ENCODE peak calls at places on chromosomes 4 and X, in five cellular contexts. X is stimulated activated CD4-positive, alpha-beta T cell treated with anti-CD3 and anti-CD28 coated beads, Interleukin-2, amount 100 ng/mL, for 24 hours; Y is HCEC 1CT; T is activated CD8-positive, alpha-beta memory T cell treated with anti-CD3 and anti-CD28 coated beads for 4 hours; O is stimulated activated naive CD4-positive, alpha-beta T cell treated with Interleukin-2 at 50 U/mL for 16 hours. U is an unnamed sample.

GRCh38 chr4:156248921-156249320 is 295.3 kb upstream of the CTSO start:
- DNase-seq in X (no peak), Y (no peak), T (no peak), O (no peak), U (no peak)

GRCh38 chrX:1500701-1501624 is 36.0 kb downstream of the P2RY8 start:
- DNase-seq in X (no peak), Y (no peak), T (no peak), O (peak; percentile 6), U (peak; percentile 9)

GRCh38 chr4:1255151-1255550 is 6.2 kb upstream of the CTBP1 start:
- DNase-seq in X (no peak), Y (peak; percentile 10), T (no peak), O (no peak), U (no peak)

GRCh38 chrX:17655232-17656034 is 81.9 kb upstream of the SCML1 start:
- DNase-seq in X (peak; percentile 18), Y (no peak), T (no peak), O (no peak), U (no peak)

GRCh38 chr4:7275490-7276154 is 83.3 kb downstream of the SORCS2 start:
- DNase-seq in X (no peak), Y (no peak), T (no peak), O (no peak), U (no peak)

GRCh38 chrX:100289159-100289558 is 120.9 kb downstream of the PCDH19 start:
- DNase-seq in X (no peak), Y (no peak), T (no peak), O (no peak), U (no peak)

GRCh38 chr4:56465599-56466295 is 1.7 kb upstream of the SRP72 start:
- DNase-seq in X (no peak), Y (peak; percentile 30), T (no peak), O (no peak), U (no peak)

GRCh38 chrX:38170556-38170955 is 50.1 kb downstream of the SRPX start:
- DNase-seq in X (no peak), Y (no peak), T (no peak), O (no peak), U (no peak)

GRCh38 chr4:157185363-157185762 is 35.2 kb upstream of the GRIA2 start:
- DNase-seq in X (no peak), Y (no peak), T (no peak), O (no peak), U (no peak)

GRCh38 chrX:132034648-132035047 is 11.5 kb downstream of the STK26 start:
- DNase-seq in X (no peak), Y (no peak), T (no peak), O (no peak), U (no peak)

GRCh38 chrX:118272237-118272636 is 73.7 kb upstream of the WDR44 start:
- DNase-seq in X (no peak), Y (peak; percentile 6), T (no peak), O (no peak), U (peak; percentile 41)

GRCh38 chr4:3614731-3614980 is 82.4 kb upstream of the LRPAP1 start:
- DNase-seq in X (no peak), Y (no peak), T (no peak), O (no peak), U (no peak)

GRCh38 chr4:134645778-134646177 is 444.2 kb upstream of the PABPC4L start:
- DNase-seq in X (no peak), Y (no peak), T (no peak), O (no peak), U (no peak)

GRCh38 chr4:172155838-172156345 is 342.7 kb downstream of the GALNTL6 start:
- DNase-seq in X (no peak), Y (no peak), T (no peak), O (no peak), U (no peak)

GRCh38 chr4:71553605-71554004 is 214.8 kb downstream of the SLC4A4 start:
- DNase-seq in X (no peak), Y (peak; percentile 30), T (no peak), O (no peak), U (peak; percentile 50)

GRCh38 chr4:66572949-66573348 is 902.7 kb upstream of the EPHA5 start:
- DNase-seq in X (no peak), Y (peak; percentile 71), T (no peak), O (no peak), U (no peak)

GRCh38 chr4:11805837-11806236 is 377.1 kb upstream of the HS3ST1 start:
- DNase-seq in X (no peak), Y (peak; percentile 10), T (no peak), O (no peak), U (peak; percentile 71)

GRCh38 chrX:133645251-133645650 is 230.0 kb upstream of the GPC4 start:
- DNase-seq in X (no peak), Y (no peak), T (no peak), O (no peak), U (no peak)

GRCh38 chr4:107734120-107734519 is 14.1 kb upstream of the PAPSS1 start:
- DNase-seq in X (peak; percentile 12), Y (peak; percentile 7), T (no peak), O (no peak), U (peak; percentile 6)

GRCh38 chr4:134426821-134427220 is 225.2 kb upstream of the PABPC4L start:
- DNase-seq in X (no peak), Y (no peak), T (no peak), O (no peak), U (no peak)

GRCh38 chr4:170057851-170058250 is 31.7 kb upstream of the MFAP3L start:
- DNase-seq in X (no peak), Y (no peak), T (no peak), O (no peak), U (no peak)

GRCh38 chr4:25928956-25929336 is 14.9 kb downstream of the SMIM20 start:
- DNase-seq in X (no peak), Y (peak; percentile 29), T (no peak), O (no peak), U (no peak)

GRCh38 chr4:81452452-81453011 is 19.2 kb downstream of the RASGEF1B start:
- DNase-seq in X (no peak), Y (no peak), T (no peak), O (no peak), U (no peak)

GRCh38 chrX:147550217-147550616 is 361.5 kb upstream of the FMR1 start:
- DNase-seq in X (peak; percentile 1), Y (no peak), T (no peak), O (no peak), U (peak; percentile 73)

GRCh38 chr4:145069361-145069760 is 28.6 kb downstream of the ANAPC10 start:
- DNase-seq in X (no peak), Y (peak; percentile 54), T (no peak), O (no peak), U (no peak)

GRCh38 chr4:145404754-145405153 is 76.9 kb upstream of the SMAD1 start:
- DNase-seq in X (no peak), Y (no peak), T (no peak), O (no peak), U (no peak)

GRCh38 chr4:179125870-179126269 is 1683.6 kb upstream of the AGA start:
- DNase-seq in X (no peak), Y (no peak), T (no peak), O (no peak), U (no peak)

GRCh38 chrX:27890611-27891010 is 82.8 kb downstream of the MAGEB10 start:
- DNase-seq in X (no peak), Y (peak; percentile 4), T (no peak), O (no peak), U (no peak)

GRCh38 chr4:993111-994029 is at the start of gene SLC26A1:
- DNase-seq in X (no peak), Y (no peak), T (no peak), O (no peak), U (no peak)

GRCh38 chr4:78951862-78952472 is 12.7 kb upstream of the PAQR3 start:
- DNase-seq in X (peak; percentile 22), Y (peak; percentile 30), T (no peak), O (no peak), U (peak; percentile 72)

GRCh38 chrX:33434256-33435092 is 223.1 kb upstream of the DMD start:
- DNase-seq in X (peak; percentile 41), Y (peak; percentile 0), T (no peak), O (no peak), U (peak; percentile 79)

GRCh38 chr4:17316566-17316965 is 195.3 kb downstream of the QDPR start:
- DNase-seq in X (no peak), Y (peak; percentile 65), T (no peak), O (no peak), U (no peak)

GRCh38 chr4:155094421-155094820 is 114.0 kb upstream of the NPY2R start:
- DNase-seq in X (no peak), Y (peak; percentile 43), T (no peak), O (no peak), U (no peak)

GRCh38 chr4:53192017-53192416 is 173.8 kb downstream of the SCFD2 start:
- DNase-seq in X (no peak), Y (no peak), T (no peak), O (no peak), U (no peak)

GRCh38 chr4:173242466-173243250 is 74.0 kb downstream of the GALNT7 start:
- DNase-seq in X (no peak), Y (peak; percentile 14), T (no peak), O (no peak), U (no peak)

GRCh38 chr4:15677507-15677988 is 4.1 kb upstream of the FAM200B start:
- DNase-seq in X (no peak), Y (peak; percentile 39), T (no peak), O (no peak), U (no peak)

U was measured in OCI-M1.